ENCODE peak calls at places on chromosome 3, in five cellular contexts. One of them, this sample, is unnamed.

GRCh38 chr3:64224826-64225606 is at the start of gene PRICKLE2:
- ATAC-seq in left cardiac atrium: peak
- ATAC-seq in Right ventricle myocardium inferior: peak
- ATAC-seq in omental fat pad: peak
- ATAC-seq in naive thymus-derived CD4-positive, alpha-beta T cell: no peak
- ATAC-seq in this sample: peak

GRCh38 chr3:113200351-113200750 is 11.0 kb upstream of the BOC start:
- ATAC-seq in left cardiac atrium: no peak
- ATAC-seq in naive thymus-derived CD4-positive, alpha-beta T cell: no peak
- ATAC-seq in Right ventricle myocardium inferior: no peak
- ATAC-seq in omental fat pad: no peak
- ATAC-seq in this sample: no peak

GRCh38 chr3:35335703-35336102 is 303.6 kb upstream of the ARPP21 start:
- ATAC-seq in omental fat pad: peak
- ATAC-seq in left cardiac atrium: no peak
- ATAC-seq in Right ventricle myocardium inferior: no peak
- ATAC-seq in naive thymus-derived CD4-positive, alpha-beta T cell: no peak
- ATAC-seq in this sample: no peak

GRCh38 chr3:25110642-25111041 is 317.4 kb upstream of the RARB start:
- ATAC-seq in Right ventricle myocardium inferior: no peak
- ATAC-seq in naive thymus-derived CD4-positive, alpha-beta T cell: no peak
- ATAC-seq in left cardiac atrium: no peak
- ATAC-seq in omental fat pad: no peak
- ATAC-seq in this sample: no peak

GRCh38 chr3:111277226-111277625 is 205.6 kb downstream of the NECTIN3 start:
- ATAC-seq in naive thymus-derived CD4-positive, alpha-beta T cell: no peak
- ATAC-seq in left cardiac atrium: no peak
- ATAC-seq in Right ventricle myocardium inferior: no peak
- ATAC-seq in omental fat pad: no peak
- ATAC-seq in this sample: peak

GRCh38 chr3:184659797-184660301 is 52.0 kb downstream of the MAGEF1 start:
- ATAC-seq in omental fat pad: no peak
- ATAC-seq in left cardiac atrium: no peak
- ATAC-seq in naive thymus-derived CD4-positive, alpha-beta T cell: no peak
- ATAC-seq in Right ventricle myocardium inferior: no peak
- ATAC-seq in this sample: peak

GRCh38 chr3:162370136-162370535 is 873.5 kb downstream of the OTOL1 start:
- ATAC-seq in left cardiac atrium: no peak
- ATAC-seq in omental fat pad: no peak
- ATAC-seq in Right ventricle myocardium inferior: peak
- ATAC-seq in naive thymus-derived CD4-positive, alpha-beta T cell: no peak
- ATAC-seq in this sample: no peak

GRCh38 chr3:184815046-184815930 is 3.3 kb downstream of the VPS8 start:
- ATAC-seq in naive thymus-derived CD4-positive, alpha-beta T cell: no peak
- ATAC-seq in Right ventricle myocardium inferior: no peak
- ATAC-seq in omental fat pad: no peak
- ATAC-seq in left cardiac atrium: no peak
- ATAC-seq in this sample: no peak